ENCODE peak calls at places on chromosomes 3 and 15, in ten cellular contexts. X is upper lobe of left lung, L is gastrocnemius medialis, Y is HepG2, C is body of pancreas, V is HCT116, R is heart left ventricle, K is K562, G is right lobe of liver, H is GM12878. F is an unnamed sample. For H3K36me3, the result is how much of the 10 kb centered on the place peaks cover.

GRCh38 chr3:161016417-161017313 is 88.5 kb downstream of the B3GALNT1 start:
- ATAC-seq in X (no peak), L (peak), Y (no peak), C (no peak), V (no peak), R (peak), K (no peak), G (no peak), H (no peak), F (no peak)

GRCh38 chr3:106728315-106728821 is 648.9 kb upstream of the CCDC54 start:
- ATAC-seq in X (peak), L (no peak), Y (no peak), C (peak), V (peak), R (peak), K (no peak), G (no peak), H (no peak), F (peak)

GRCh38 chr3:186268616-186269448 is 93.2 kb downstream of the DGKG start:
- ATAC-seq in X (no peak), L (no peak), Y (peak), C (no peak), V (peak), R (no peak), K (peak), G (no peak), H (peak), F (no peak)

GRCh38 chr3:71026634-71027578 is 556.6 kb downstream of the FOXP1 start:
- ATAC-seq in X (peak), L (no peak), Y (peak), C (peak), V (no peak), R (peak), K (peak), G (peak), H (no peak), F (no peak)

GRCh38 chr15:71697999-71698398 is 112.4 kb upstream of the NR2E3 start:
- ATAC-seq in X (no peak), L (no peak), Y (no peak), C (no peak), V (no peak), R (peak), K (no peak), G (no peak), H (no peak), F (no peak)

GRCh38 chr3:156548041-156548687 is 6.8 kb downstream of the SSR3 start:
- ATAC-seq in X (no peak), L (no peak), Y (peak), C (no peak), V (no peak), R (peak), K (no peak), G (no peak), H (no peak), F (no peak)

GRCh38 chr3:44506961-44507360 is 29.5 kb upstream of the ZNF445 start:
- ATAC-seq in X (no peak), L (no peak), Y (no peak), C (no peak), V (no peak), R (no peak), K (no peak), G (no peak), H (no peak), F (no peak)

GRCh38 chr3:183006396-183007002 is 26.2 kb upstream of the DCUN1D1 start:
- ATAC-seq in X (no peak), L (no peak), Y (no peak), C (no peak), V (no peak), R (no peak), K (no peak), G (no peak), H (no peak), F (no peak)

GRCh38 chr3:171225101-171225674 is 198.7 kb upstream of the SLC2A2 start:
- ATAC-seq in X (no peak), L (no peak), Y (no peak), C (no peak), V (no peak), R (no peak), K (no peak), G (no peak), H (peak), F (no peak)

GRCh38 chr3:66428733-66429132 is 72.1 kb downstream of the LRIG1 start:
- ATAC-seq in X (peak), L (peak), Y (no peak), C (peak), V (no peak), R (peak), K (no peak), G (peak), H (peak), F (peak)

GRCh38 chr3:100245932-100246331 is 14.9 kb upstream of the TBC1D23 start:
- ATAC-seq in X (no peak), L (no peak), Y (no peak), C (no peak), V (no peak), R (no peak), K (no peak), G (no peak), H (no peak), F (no peak)

GRCh38 chr3:110644203-110644602 is 427.4 kb upstream of the NECTIN3 start:
- ATAC-seq in X (no peak), L (no peak), Y (no peak), C (no peak), V (no peak), R (no peak), K (no peak), G (no peak), H (no peak), F (no peak)

GRCh38 chr15:76199106-76200082 is 111.9 kb downstream of the ETFA start:
- ATAC-seq in X (peak), L (peak), Y (no peak), C (no peak), V (peak), R (peak), K (peak), G (peak), H (no peak), F (peak)

GRCh38 chr15:40058476-40059140 is 19.6 kb upstream of the SRP14 start:
- ATAC-seq in X (no peak), L (no peak), Y (no peak), C (no peak), V (no peak), R (no peak), K (no peak), G (no peak), H (peak), F (no peak)

GRCh38 chr15:56844892-56845291 is 73.6 kb upstream of the TCF12 start:
- ATAC-seq in X (no peak), L (no peak), Y (no peak), C (no peak), V (no peak), R (no peak), K (peak), G (no peak), H (no peak), F (no peak)

GRCh38 chr3:179921500-179921899 is 115.2 kb downstream of the PEX5L start:
- ATAC-seq in X (no peak), L (no peak), Y (no peak), C (no peak), V (no peak), R (no peak), K (no peak), G (no peak), H (peak), F (no peak)

GRCh38 chr3:115785782-115786181 is 162.5 kb downstream of the GAP43 start:
- ATAC-seq in X (no peak), L (no peak), Y (no peak), C (no peak), V (no peak), R (no peak), K (no peak), G (no peak), H (no peak), F (no peak)

GRCh38 chr3:127574880-127575878 is 15.4 kb downstream of the TPRA1 start:
- ATAC-seq in X (peak), L (peak), Y (peak), C (peak), V (peak), R (peak), K (peak), G (peak), H (peak), F (peak)

GRCh38 chr3:112027839-112028238 is 6.7 kb upstream of the TMPRSS7 start:
- ATAC-seq in X (no peak), L (no peak), Y (no peak), C (no peak), V (no peak), R (peak), K (no peak), G (peak), H (no peak), F (no peak)

GRCh38 chr15:78035319-78035718 is 42.2 kb downstream of the TBC1D2B start:
- ATAC-seq in X (peak), L (no peak), Y (peak), C (peak), V (no peak), R (peak), K (peak), G (peak), H (peak), F (peak)

GRCh38 chr15:67834593-67835348 is 5.1 kb downstream of the RNU6-1 start:
- ATAC-seq in X (no peak), L (no peak), Y (peak), C (no peak), V (no peak), R (no peak), K (no peak), G (peak), H (peak), F (peak)

GRCh38 chr3:12325594-12326295 is 36.9 kb downstream of the PPARG start:
- ATAC-seq in X (peak), L (no peak), Y (no peak), C (no peak), V (no peak), R (no peak), K (no peak), G (peak), H (peak), F (no peak)

GRCh38 chr3:11601446-11602241 is 42.1 kb downstream of the VGLL4 start:
- ATAC-seq in X (no peak), L (no peak), Y (no peak), C (no peak), V (no peak), R (peak), K (no peak), G (no peak), H (peak), F (no peak)

GRCh38 chr15:85875756-85876155 is 81.0 kb upstream of the KLHL25 start:
- ATAC-seq in X (no peak), L (no peak), Y (no peak), C (no peak), V (no peak), R (no peak), K (no peak), G (no peak), H (no peak), F (no peak)

GRCh38 chr3:14402304-14402811 is at the start of gene SLC6A6:
- ATAC-seq in X (peak), L (peak), Y (peak), C (peak), V (peak), R (peak), K (peak), G (peak), H (peak), F (peak)
- TF ChIP-seq POLR2A in X (peak), L (peak), Y (peak), C (peak), V (peak), R (peak), K (peak), G (peak), H (peak), F (peak)

DNA sequence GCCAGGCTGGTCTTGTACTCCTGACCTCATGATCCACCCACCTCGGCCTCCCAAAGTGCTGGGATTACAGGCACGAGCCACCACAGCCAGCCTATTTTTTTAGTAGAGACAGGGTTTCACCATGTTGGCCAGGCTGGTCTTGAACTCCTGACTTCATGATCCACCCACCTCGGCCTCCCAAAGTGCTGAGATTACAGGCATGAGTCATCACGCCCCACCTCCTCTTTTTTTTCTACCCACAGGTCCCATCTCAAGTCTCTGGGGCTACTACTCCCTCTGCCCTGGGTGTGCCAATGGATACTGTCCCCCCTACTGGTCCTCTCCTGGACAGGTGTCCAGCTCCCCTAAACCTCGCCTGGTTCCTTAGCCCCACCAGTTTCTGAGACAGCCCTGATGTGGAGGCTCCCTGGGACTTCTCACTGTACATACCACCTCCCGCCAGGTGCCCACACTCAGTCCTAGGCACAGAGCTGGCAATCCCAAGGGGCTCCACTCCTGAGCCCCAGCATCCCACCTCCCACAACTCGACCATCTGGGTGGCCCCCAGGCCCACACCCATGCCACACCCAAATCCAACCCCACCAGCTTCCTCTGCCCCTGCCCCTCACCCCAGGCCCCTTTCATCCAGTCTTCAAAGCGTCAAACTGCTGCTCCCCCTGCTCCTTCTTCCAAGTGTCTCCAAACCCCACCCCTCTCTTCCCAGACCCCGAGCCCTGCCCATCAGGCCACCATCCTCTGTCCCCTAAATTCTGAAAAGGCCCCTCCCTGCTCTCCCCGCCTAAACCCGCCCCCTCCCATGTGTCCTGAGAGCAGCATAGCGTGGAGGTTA is 13.1 kb upstream of the CYP11A1 start:
- ATAC-seq in X (no peak), L (no peak), Y (no peak), C (no peak), V (no peak), R (no peak), K (no peak), G (no peak), H (no peak), F (no peak)
- H3K36me3 ChIP-seq in X (under half), L (under half), Y (under half), C (under half), V (under half), R (under half), K (under half), G (under half), H (under half), F (under half)

DNA sequence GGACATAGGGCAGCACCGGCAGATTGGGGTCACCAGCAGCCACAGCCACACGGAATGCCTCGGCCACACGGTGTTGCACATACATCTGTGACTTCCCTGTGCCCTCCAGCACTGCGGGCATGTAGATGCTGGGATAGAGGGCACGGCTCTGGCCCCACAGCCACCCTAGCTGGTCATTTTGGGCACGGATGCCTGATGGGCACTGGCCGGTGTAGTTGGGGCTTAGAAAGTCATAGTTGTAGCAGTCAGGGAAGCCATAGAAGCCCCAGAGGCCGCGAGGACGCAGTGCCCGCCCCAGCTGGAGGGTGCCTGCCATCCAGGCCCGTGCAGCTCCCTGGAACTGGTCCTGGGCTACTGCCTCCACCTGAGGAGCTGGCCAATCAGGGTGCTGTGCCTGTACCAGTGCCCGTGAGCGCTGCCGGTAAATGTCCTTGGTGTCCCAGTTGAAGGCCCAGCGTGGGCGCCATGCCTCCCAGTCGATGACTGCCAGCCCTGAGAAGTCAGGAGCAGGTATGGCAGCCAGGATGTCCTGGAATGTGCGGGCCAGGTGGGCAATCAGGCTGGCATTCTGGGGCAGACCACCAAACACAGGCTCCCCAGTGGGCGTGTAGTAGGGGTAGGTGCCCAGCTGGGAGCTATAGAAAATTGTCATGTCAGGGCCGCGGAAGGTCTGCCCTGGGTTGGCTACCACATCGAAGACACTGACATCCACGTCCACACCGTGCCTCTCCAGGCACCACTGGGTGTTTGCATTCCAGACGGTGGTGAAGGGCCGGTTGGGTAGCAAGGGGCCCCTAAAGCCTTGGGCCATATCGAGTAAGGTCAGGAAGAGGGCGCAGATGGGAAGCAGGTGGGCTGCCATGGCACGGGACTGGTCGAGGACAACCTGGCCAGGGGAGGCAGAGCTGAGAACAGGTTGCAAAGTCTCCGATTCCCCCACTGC is 1.0 kb downstream of the HYAL1 start:
- ATAC-seq in X (no peak), L (no peak), Y (peak), C (no peak), V (no peak), R (no peak), K (no peak), G (peak), H (no peak), F (no peak)
- TF ChIP-seq POLR2A in X (no peak), L (no peak), Y (peak), C (no peak), V (no peak), R (no peak), K (no peak), G (peak), H (no peak), F (no peak)

DNA sequence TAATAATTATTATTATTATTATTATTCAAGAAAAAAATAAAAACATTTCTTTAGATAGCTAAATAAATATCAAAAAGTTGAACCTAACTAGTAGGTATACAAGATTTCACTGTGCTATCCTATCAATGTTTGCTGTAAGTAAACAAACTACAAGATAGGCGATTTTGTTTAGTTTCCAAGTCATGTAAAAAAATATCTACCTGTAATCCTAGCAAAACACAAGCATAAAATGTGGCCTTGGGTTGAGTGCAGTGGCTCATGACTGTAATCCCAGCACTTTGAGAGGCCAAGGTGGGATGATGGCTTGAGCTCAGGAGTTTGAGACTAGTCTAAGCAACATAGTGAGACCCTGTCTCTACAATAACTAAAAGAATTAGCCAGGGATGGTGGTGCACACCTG is 71.6 kb upstream of the CSPG5 start:
- ATAC-seq in X (no peak), L (no peak), Y (no peak), C (no peak), V (no peak), R (no peak), K (no peak), G (peak), H (no peak), F (no peak)
- H3K36me3 ChIP-seq in X (under half), L (under half), Y (half or more), C (under half), V (under half), R (under half), K (half or more), G (under half), H (under half), F (under half)

DNA sequence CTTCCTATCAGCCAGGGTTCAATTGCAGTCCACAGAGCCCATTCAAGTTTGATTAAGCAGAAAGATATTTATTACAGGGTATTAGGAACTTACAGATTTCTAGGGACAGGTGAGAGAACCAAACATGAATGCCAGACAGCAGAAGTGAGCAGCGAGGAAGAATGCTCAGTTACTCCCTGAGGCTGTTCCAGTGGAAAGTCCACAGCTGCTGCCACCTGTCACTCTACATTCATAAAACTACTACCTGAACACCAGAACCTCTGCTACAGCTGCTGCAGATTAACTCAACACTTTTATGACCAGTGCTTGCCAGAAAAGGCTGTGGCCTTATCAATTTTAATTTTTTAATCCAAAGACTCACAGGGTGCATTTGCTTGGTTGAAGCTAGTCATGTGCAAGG is 325.4 kb upstream of the ONECUT1 start:
- ATAC-seq in X (no peak), L (no peak), Y (peak), C (no peak), V (no peak), R (no peak), K (no peak), G (no peak), H (no peak), F (no peak)
- TF ChIP-seq POLR2A in X (no peak), L (no peak), Y (no peak), C (no peak), V (no peak), R (no peak), K (no peak), G (no peak), H (no peak), F (no peak)

F was measured in gastroesophageal sphincter.